ENCODE peak calls at places on chromosome 22, in eight cellular contexts. V, O, L, W, S, R, U and I are unnamed samples.

GRCh38 chr22:46726066-46726985 is 11.7 kb downstream of the CERK start:
- DNase-seq in O (no peak), S (no peak), W (no peak), L (no peak), V (no peak), U (no peak), R (no peak), I (no peak)

GRCh38 chr22:27557554-27558060 is 243.9 kb downstream of the MN1 start:
- DNase-seq in O (no peak), R (no peak), L (no peak), V (no peak), W (no peak), U (no peak), S (no peak), I (no peak)

GRCh38 chr22:46937185-46937584 is 174.7 kb downstream of the TBC1D22A start:
- DNase-seq in R (no peak), O (no peak), U (no peak), V (no peak), W (no peak), S (no peak), L (no peak), I (no peak)

GRCh38 chr22:44180706-44181032 is at the start of gene PARVG:
- DNase-seq in R (no peak), O (no peak), L (peak), V (no peak), U (no peak), W (no peak), S (peak), I (no peak)

GRCh38 chr22:38403806-38404205 is 51.2 kb downstream of the KCNJ4 start:
- DNase-seq in O (no peak), U (no peak), R (no peak), L (no peak), V (no peak), W (no peak), S (no peak), I (no peak)

GRCh38 chr22:47199261-47199948 is 437.0 kb downstream of the TBC1D22A start:
- DNase-seq in V (no peak), O (no peak), W (no peak), R (no peak), S (no peak), L (no peak), U (no peak), I (no peak)

GRCh38 chr22:39240841-39241631 is 3.7 kb downstream of the PDGFB start:
- DNase-seq in W (no peak), V (no peak), O (no peak), S (peak), R (no peak), U (no peak), L (peak), I (no peak)

GRCh38 chr22:27475548-27475897 is 326.0 kb downstream of the MN1 start:
- DNase-seq in W (no peak), O (no peak), V (no peak), S (no peak), R (no peak), U (no peak), L (no peak), I (no peak)

GRCh38 chr22:38781033-38781432 is 12.9 kb downstream of the DNAL4 start:
- DNase-seq in U (no peak), W (no peak), V (peak), O (no peak), L (no peak), R (no peak), S (peak), I (no peak)

GRCh38 chr22:26547426-26547825 is 35.2 kb upstream of the TFIP11 start:
- DNase-seq in W (no peak), L (peak), S (no peak), O (no peak), R (no peak), V (no peak), U (no peak), I (no peak)

GRCh38 chr22:47705350-47705749 is 942.9 kb downstream of the TBC1D22A start:
- DNase-seq in L (no peak), O (no peak), U (no peak), R (no peak), V (no peak), S (no peak), W (no peak), I (no peak)

GRCh38 chr22:36252754-36253522 is at the start of gene APOL1:
- DNase-seq in U (no peak), S (peak), R (no peak), L (no peak), V (no peak), O (peak), W (no peak), I (peak)

GRCh38 chr22:43745783-43746356 is 66.2 kb downstream of the EFCAB6 start:
- DNase-seq in O (no peak), S (no peak), V (no peak), R (no peak), L (no peak), W (no peak), U (no peak), I (no peak)

GRCh38 chr22:21650823-21651520 is 8.9 kb downstream of the SDF2L1 start:
- DNase-seq in S (no peak), V (no peak), O (no peak), L (no peak), U (no peak), R (no peak), W (no peak), I (no peak)

GRCh38 chr22:49332691-49333090 is 495.0 kb downstream of the BRD1 start:
- DNase-seq in S (no peak), W (no peak), O (no peak), L (no peak), U (no peak), V (no peak), R (no peak), I (no peak)

GRCh38 chr22:48606684-48607307 is 1220.9 kb downstream of the BRD1 start:
- DNase-seq in O (no peak), U (no peak), W (no peak), S (no peak), V (no peak), R (no peak), L (no peak), I (no peak)

GRCh38 chr22:50012201-50013181 is at the start of gene IL17REL:
- DNase-seq in R (peak), V (no peak), W (no peak), O (no peak), U (no peak), L (no peak), S (no peak), I (no peak)

GRCh38 chr22:29607426-29607825 is 4.0 kb downstream of the NF2 start:
- DNase-seq in W (no peak), U (no peak), V (no peak), O (no peak), R (no peak), L (no peak), S (no peak), I (no peak)

GRCh38 chr22:46058591-46059519 is 81.9 kb upstream of the WNT7B start:
- DNase-seq in S (no peak), U (no peak), V (no peak), W (no peak), O (no peak), L (peak), R (no peak), I (no peak)

GRCh38 chr22:21881841-21882753 is 14.7 kb upstream of the MAPK1 start:
- DNase-seq in L (no peak), O (no peak), S (no peak), V (no peak), U (no peak), W (no peak), R (no peak), I (no peak)

GRCh38 chr22:36322602-36322915 is 65.2 kb downstream of the MYH9 start:
- DNase-seq in S (no peak), O (no peak), R (no peak), V (no peak), L (no peak), U (no peak), W (no peak), I (no peak)

GRCh38 chr22:36773935-36774334 is 2.0 kb downstream of the IFT27 start:
- DNase-seq in U (no peak), V (no peak), L (peak), W (no peak), S (peak), O (no peak), R (peak), I (peak)

GRCh38 chr22:17734197-17734596 is 40.1 kb downstream of the BID start:
- DNase-seq in V (no peak), O (no peak), U (no peak), R (peak), W (no peak), L (no peak), S (no peak), I (no peak)

GRCh38 chr22:28835630-28836189 is 35.3 kb upstream of the XBP1 start:
- DNase-seq in R (no peak), W (no peak), V (no peak), O (no peak), S (no peak), U (no peak), L (no peak), I (no peak)

GRCh38 chr22:23123804-23124254 is 18.0 kb downstream of the RSPH14 start:
- DNase-seq in U (no peak), S (no peak), R (no peak), W (no peak), L (no peak), O (no peak), V (no peak), I (no peak)

GRCh38 chr22:44664149-44664548 is 37.9 kb upstream of the PRR5 start:
- DNase-seq in S (peak), L (no peak), R (peak), U (no peak), W (no peak), V (peak), O (peak), I (no peak)

GRCh38 chr22:40703731-40704130 is 24.4 kb downstream of the MCHR1 start:
- DNase-seq in W (no peak), U (no peak), O (no peak), V (no peak), L (no peak), S (no peak), R (no peak), I (no peak)

GRCh38 chr22:24068377-24068680 is 57.2 kb downstream of the CABIN1 start:
- DNase-seq in W (no peak), V (no peak), S (no peak), R (no peak), O (no peak), U (no peak), L (no peak), I (no peak)

GRCh38 chr22:25159028-25159427 is 40.6 kb upstream of the CRYBB3 start:
- DNase-seq in S (no peak), L (no peak), R (peak), U (no peak), O (no peak), W (no peak), V (no peak), I (no peak)

GRCh38 chr22:29382575-29383328 is 5.6 kb downstream of the AP1B1 start:
- DNase-seq in U (no peak), O (no peak), W (no peak), V (no peak), R (no peak), S (peak), L (no peak), I (no peak)

GRCh38 chr22:23106906-23107367 is 34.9 kb downstream of the RSPH14 start:
- DNase-seq in U (no peak), V (no peak), O (no peak), S (no peak), R (no peak), L (no peak), W (no peak), I (no peak)

GRCh38 chr22:46245515-46245914 is 4.6 kb downstream of the CDPF1 start:
- DNase-seq in O (no peak), S (peak), U (no peak), V (peak), L (no peak), W (no peak), R (no peak), I (no peak)

GRCh38 chr22:46653596-46653995 is 33.4 kb downstream of the GRAMD4 start:
- DNase-seq in W (no peak), U (no peak), R (no peak), V (no peak), L (peak), O (no peak), S (no peak), I (no peak)